ENCODE peak calls at places on chromosomes 13 and 19, in ten cellular contexts. E is WTC11, H is HFFc6, U is endothelial cell of umbilical vein, L is tibial artery, Y is astrocyte of the spinal cord, T is AG04449, X is heart right ventricle, G is fibroblast of lung, Z is nephron progenitor cell. W is an unnamed sample.

GRCh38 chr13:91369432-91369831 is 21.9 kb downstream of the MIR17HG start:
- DNase-seq in E (no peak), T (no peak), H (no peak), X (no peak), Y (peak), Z (no peak), U (peak), L (no peak), G (peak), W (no peak)

GRCh38 chr13:112444001-112444311 is 67.8 kb downstream of the SPACA7 start:
- DNase-seq in T (no peak), G (peak), U (peak), Z (peak), X (peak), Y (peak), H (peak), E (peak), L (peak), W (peak)

GRCh38 chr13:43195551-43195950 is 172.2 kb downstream of the DNAJC15 start:
- DNase-seq in E (no peak), Y (no peak), X (no peak), G (no peak), U (peak), L (no peak), H (no peak), T (no peak), Z (no peak), W (no peak)

GRCh38 chr19:53969366-53969765 is 6.6 kb downstream of the CACNG8 start:
- DNase-seq in X (no peak), Y (no peak), G (no peak), L (no peak), U (no peak), Z (no peak), T (no peak), H (no peak), E (no peak), W (no peak)

GRCh38 chr13:106630162-106630561 is 62.2 kb upstream of the ARGLU1 start:
- DNase-seq in X (no peak), L (no peak), Y (no peak), G (no peak), E (no peak), Z (peak), U (no peak), T (no peak), H (no peak), W (no peak)

GRCh38 chr13:103839460-103839859 is 773.2 kb upstream of the SLC10A2 start:
- DNase-seq in Y (no peak), G (no peak), U (no peak), X (no peak), H (no peak), T (no peak), E (no peak), Z (no peak), L (no peak), W (no peak)

GRCh38 chr13:52463526-52463925 is 8.2 kb downstream of the CKAP2 start:
- DNase-seq in T (no peak), H (no peak), Y (no peak), L (no peak), E (no peak), X (no peak), G (no peak), Z (no peak), U (no peak), W (no peak)

GRCh38 chr19:8515317-8515716 is 1.4 kb upstream of the ZNF414 start:
- DNase-seq in T (no peak), U (no peak), E (no peak), H (no peak), Y (no peak), G (no peak), L (no peak), X (no peak), Z (no peak), W (no peak)

GRCh38 chr13:20702530-20702929 is 969 bp upstream of the IL17D start:
- DNase-seq in T (no peak), E (no peak), U (peak), X (no peak), Y (peak), G (no peak), H (no peak), L (no peak), Z (no peak), W (no peak)

GRCh38 chr13:33740134-33740538 is 77.8 kb upstream of the RFC3 start:
- DNase-seq in H (peak), U (peak), E (no peak), T (no peak), L (no peak), G (peak), Z (no peak), Y (peak), X (no peak), W (no peak)

GRCh38 chr13:76636881-76637280 is 249.3 kb downstream of the KCTD12 start:
- DNase-seq in X (no peak), E (no peak), H (no peak), U (no peak), T (no peak), Y (no peak), Z (no peak), L (no peak), G (no peak), W (no peak)

GRCh38 chr13:49308977-49309408 is 61.3 kb downstream of the CDADC1 start:
- DNase-seq in L (peak), T (no peak), X (no peak), E (no peak), G (no peak), H (no peak), U (peak), Y (peak), Z (no peak), W (no peak)

GRCh38 chr13:64643066-64643465 is 2587.1 kb downstream of the PCDH9 start:
- DNase-seq in Y (no peak), L (no peak), H (no peak), T (no peak), E (no peak), X (no peak), U (no peak), G (no peak), Z (no peak), W (no peak)

GRCh38 chr13:40617801-40618356 is 48.6 kb downstream of the FOXO1 start:
- DNase-seq in G (no peak), L (no peak), H (no peak), X (no peak), Y (no peak), T (no peak), U (no peak), Z (no peak), E (no peak), W (no peak)

GRCh38 chr13:80339578-80339840 is 1.4 kb downstream of the SPRY2 start:
- DNase-seq in H (no peak), L (no peak), U (no peak), Z (peak), G (peak), T (no peak), Y (peak), E (no peak), X (no peak), W (no peak)

GRCh38 chr13:32254916-32255743 is 60.0 kb downstream of the ZAR1L start:
- DNase-seq in Y (no peak), T (no peak), X (no peak), E (no peak), G (no peak), L (no peak), H (no peak), U (peak), Z (no peak), W (no peak)

GRCh38 chr19:29858621-29859020 is 46.8 kb downstream of the CCNE1 start:
- DNase-seq in G (no peak), H (no peak), L (no peak), E (no peak), X (no peak), Z (no peak), T (no peak), Y (no peak), U (no peak), W (no peak)

GRCh38 chr13:97030705-97031452 is 36.6 kb upstream of the OXGR1 start:
- DNase-seq in X (no peak), U (peak), Z (no peak), T (no peak), L (no peak), Y (peak), E (no peak), G (peak), H (peak), W (no peak)

GRCh38 chr13:32164622-32165268 is 133.2 kb downstream of the FRY start:
- DNase-seq in L (no peak), U (peak), T (no peak), G (peak), Z (peak), Y (peak), H (peak), X (no peak), E (peak), W (peak)

GRCh38 chr13:51907040-51907732 is 45.4 kb downstream of the CCDC70 start:
- DNase-seq in T (no peak), Y (no peak), H (no peak), L (no peak), X (no peak), E (no peak), Z (no peak), U (no peak), G (no peak), W (no peak)

GRCh38 chr13:103104340-103104739 is 38.1 kb upstream of the SLC10A2 start:
- DNase-seq in G (no peak), Z (no peak), L (no peak), T (no peak), H (no peak), E (peak), Y (no peak), U (no peak), X (no peak), W (no peak)

GRCh38 chr13:46472384-46472783 is 80.6 kb upstream of the LRCH1 start:
- DNase-seq in T (no peak), U (no peak), E (no peak), X (no peak), Y (no peak), G (no peak), Z (no peak), H (no peak), L (no peak), W (no peak)

GRCh38 chr19:46618670-46619231 is 6.1 kb downstream of the PTGIR start:
- DNase-seq in H (no peak), T (no peak), Z (no peak), Y (no peak), X (no peak), G (no peak), L (no peak), E (no peak), U (no peak), W (no peak)

GRCh38 chr19:36488816-36489138 is 584 bp downstream of the ZNF566 start:
- DNase-seq in E (no peak), H (no peak), Z (no peak), T (no peak), U (no peak), X (peak), Y (peak), L (peak), G (no peak), W (peak)

GRCh38 chr13:46914341-46914740 is 17.5 kb upstream of the HTR2A start:
- DNase-seq in L (no peak), G (no peak), E (no peak), Z (no peak), H (no peak), Y (no peak), T (no peak), X (no peak), U (no peak), W (no peak)

GRCh38 chr13:99528547-99528946 is 27.3 kb downstream of the TM9SF2 start:
- DNase-seq in T (no peak), X (no peak), G (no peak), E (no peak), Y (no peak), Z (no peak), L (no peak), U (peak), H (no peak), W (no peak)

GRCh38 chr19:38401148-38401547 is 1.7 kb upstream of the FAM98C start:
- DNase-seq in E (no peak), U (peak), H (peak), T (no peak), Y (peak), L (no peak), G (peak), Z (no peak), X (no peak), W (no peak)

GRCh38 chr13:39196957-39197644 is 158.8 kb downstream of the NHLRC3 start:
- DNase-seq in L (no peak), X (no peak), G (peak), H (no peak), Y (peak), E (no peak), U (no peak), T (no peak), Z (no peak), W (no peak)

GRCh38 chr13:69912576-69913074 is 195.0 kb upstream of the ATXN8OS start:
- DNase-seq in G (no peak), X (no peak), E (no peak), U (no peak), Y (no peak), L (no peak), Z (no peak), H (no peak), T (no peak), W (peak)

GRCh38 chr19:19406878-19407639 is 1.6 kb downstream of the GATAD2A start:
- DNase-seq in H (peak), T (no peak), G (peak), L (no peak), U (peak), Y (peak), Z (no peak), E (no peak), X (no peak), W (no peak)

GRCh38 chr19:3222709-3223108 is 1.8 kb upstream of the CELF5 start:
- DNase-seq in T (no peak), Z (no peak), U (no peak), Y (no peak), X (no peak), L (no peak), E (no peak), G (no peak), H (no peak), W (no peak)

GRCh38 chr19:20611866-20612265 is 46.3 kb upstream of the ZNF737 start:
- DNase-seq in U (no peak), X (no peak), L (no peak), H (no peak), Y (no peak), E (no peak), G (no peak), Z (no peak), T (no peak), W (no peak)

GRCh38 chr13:95579303-95579702 is 26.8 kb downstream of the CLDN10 start:
- DNase-seq in L (no peak), E (no peak), Y (no peak), T (no peak), Z (no peak), H (no peak), G (no peak), U (no peak), X (no peak), W (no peak)

GRCh38 chr13:46552888-46553520 is at the start of gene LRCH1:
- DNase-seq in E (peak), U (peak), G (peak), Z (peak), L (peak), Y (peak), H (peak), X (peak), T (no peak), W (peak)

GRCh38 chr13:113997845-113998751 is 24.2 kb upstream of the C13orf46 start:
- DNase-seq in Z (no peak), E (no peak), L (peak), T (no peak), U (no peak), G (peak), H (peak), X (peak), Y (peak), W (peak)

GRCh38 chr13:51619614-51620013 is 35.4 kb downstream of the WDFY2 start:
- DNase-seq in Y (peak), U (no peak), Z (no peak), X (no peak), G (peak), E (no peak), T (no peak), L (no peak), H (peak), W (no peak)

GRCh38 chr13:38090913-38091312 is 221.3 kb upstream of the TRPC4 start:
- DNase-seq in E (no peak), Z (no peak), T (no peak), Y (no peak), H (no peak), L (no peak), G (no peak), U (no peak), X (no peak), W (peak)

GRCh38 chr13:114235697-114236096 is 1.0 kb downstream of the CDC16 start:
- DNase-seq in Z (no peak), Y (no peak), T (no peak), G (no peak), L (no peak), H (no peak), X (no peak), U (peak), E (no peak), W (no peak)

GRCh38 chr19:48090281-48090802 is 20.3 kb downstream of the PLA2G4C start:
- DNase-seq in L (no peak), U (no peak), E (no peak), Y (no peak), T (no peak), H (peak), X (no peak), G (no peak), Z (no peak), W (no peak)

GRCh38 chr19:48085904-48086864 is 24.4 kb downstream of the PLA2G4C start:
- DNase-seq in G (no peak), Y (no peak), E (peak), X (no peak), Z (no peak), T (no peak), U (no peak), H (no peak), L (no peak), W (no peak)

GRCh38 chr19:48085077-48085476 is 25.5 kb downstream of the PLA2G4C start:
- DNase-seq in X (no peak), E (no peak), T (no peak), Y (no peak), G (no peak), Z (no peak), H (no peak), U (no peak), L (no peak), W (no peak)
- TF ChIP-seq CTCF in X (no peak), E (no peak), T (no peak), Y (no peak), G (no peak), Z (no peak), H (no peak), U (no peak), L (no peak), W (no peak)

GRCh38 chr19:13012390-13012689 is 17.1 kb downstream of the NFIX start:
- DNase-seq in G (no peak), L (no peak), E (no peak), Z (no peak), X (no peak), H (no peak), T (no peak), Y (no peak), U (no peak), W (no peak)
- TF ChIP-seq CTCF in G (no peak), L (no peak), E (no peak), Z (no peak), X (no peak), H (no peak), T (no peak), Y (no peak), U (no peak), W (no peak)

GRCh38 chr19:39533003-39533512 is 406 bp upstream of the EID2B start:
- DNase-seq in Y (no peak), Z (no peak), L (no peak), T (no peak), X (no peak), H (no peak), E (no peak), G (no peak), U (no peak), W (no peak)
- TF ChIP-seq CTCF in Y (no peak), Z (no peak), L (no peak), T (no peak), X (no peak), H (peak), E (no peak), G (no peak), U (no peak), W (peak)

GRCh38 chr13:61146571-61146970 is 269.1 kb downstream of the PCDH20 start:
- DNase-seq in Y (no peak), G (no peak), H (no peak), L (no peak), Z (no peak), U (no peak), X (no peak), E (no peak), T (no peak), W (no peak)

GRCh38 chr13:61144834-61145593 is 270.6 kb downstream of the PCDH20 start:
- DNase-seq in L (no peak), E (no peak), G (no peak), Y (no peak), H (no peak), U (no peak), Z (no peak), T (no peak), X (no peak), W (no peak)

GRCh38 chr13:61142506-61142905 is 273.1 kb downstream of the PCDH20 start:
- DNase-seq in E (no peak), H (no peak), U (no peak), X (no peak), G (no peak), L (no peak), Y (no peak), Z (no peak), T (no peak), W (no peak)

GRCh38 chr13:61146158-61146557 is 269.5 kb downstream of the PCDH20 start:
- DNase-seq in T (no peak), E (no peak), U (no peak), Y (no peak), Z (no peak), X (no peak), L (no peak), H (no peak), G (no peak), W (no peak)

GRCh38 chr13:61144301-61144700 is 271.3 kb downstream of the PCDH20 start:
- DNase-seq in T (no peak), H (no peak), E (no peak), Z (no peak), X (no peak), L (no peak), Y (no peak), U (no peak), G (no peak), W (no peak)
- TF ChIP-seq CTCF in T (no peak), H (no peak), E (no peak), Z (no peak), X (no peak), L (no peak), Y (no peak), U (no peak), G (no peak), W (no peak)

GRCh38 chr19:48739835-48740704 is at the start of gene RASIP1:
- DNase-seq in X (peak), Y (no peak), G (no peak), H (no peak), L (no peak), T (no peak), Z (no peak), E (no peak), U (peak), W (peak)

GRCh38 chr19:48740705-48741030 is 258 bp upstream of the RASIP1 start:
- DNase-seq in T (no peak), Z (no peak), H (no peak), X (no peak), U (peak), E (no peak), L (no peak), G (no peak), Y (no peak), W (no peak)

GRCh38 chr19:48737360-48737998 is 2.9 kb downstream of the RASIP1 start:
- DNase-seq in G (no peak), X (no peak), L (no peak), E (peak), H (no peak), Y (no peak), Z (no peak), T (no peak), U (peak), W (peak)

GRCh38 chr19:48739400-48739825 is 997 bp downstream of the RASIP1 start:
- DNase-seq in X (no peak), L (no peak), Z (no peak), U (peak), G (no peak), H (no peak), T (no peak), Y (no peak), E (no peak), W (peak)

GRCh38 chr19:48738557-48739399 is 1.6 kb downstream of the RASIP1 start:
- DNase-seq in E (peak), G (peak), X (peak), Z (peak), U (peak), L (peak), T (no peak), H (peak), Y (peak), W (peak)
- TF ChIP-seq CTCF in E (no peak), G (no peak), X (peak), Z (no peak), U (peak), L (peak), T (peak), H (peak), Y (peak), W (no peak)

GRCh38 chr19:56158170-56158757 is 17.2 kb downstream of the ZNF444 start:
- DNase-seq in U (no peak), G (no peak), X (no peak), Y (no peak), L (no peak), E (no peak), T (no peak), Z (no peak), H (no peak), W (no peak)

GRCh38 chr19:56156768-56157167 is 15.7 kb downstream of the ZNF444 start:
- DNase-seq in G (no peak), L (no peak), Y (no peak), Z (no peak), U (no peak), H (no peak), X (peak), T (no peak), E (no peak), W (no peak)

GRCh38 chr19:56152644-56153043 is 11.6 kb downstream of the ZNF444 start:
- DNase-seq in G (no peak), X (no peak), U (no peak), E (no peak), L (no peak), Z (no peak), T (no peak), Y (no peak), H (no peak), W (no peak)

GRCh38 chr19:56153507-56153906 is 12.4 kb downstream of the ZNF444 start:
- DNase-seq in L (no peak), X (no peak), U (peak), Z (peak), G (no peak), Y (no peak), T (no peak), E (peak), H (no peak), W (no peak)

DNA sequence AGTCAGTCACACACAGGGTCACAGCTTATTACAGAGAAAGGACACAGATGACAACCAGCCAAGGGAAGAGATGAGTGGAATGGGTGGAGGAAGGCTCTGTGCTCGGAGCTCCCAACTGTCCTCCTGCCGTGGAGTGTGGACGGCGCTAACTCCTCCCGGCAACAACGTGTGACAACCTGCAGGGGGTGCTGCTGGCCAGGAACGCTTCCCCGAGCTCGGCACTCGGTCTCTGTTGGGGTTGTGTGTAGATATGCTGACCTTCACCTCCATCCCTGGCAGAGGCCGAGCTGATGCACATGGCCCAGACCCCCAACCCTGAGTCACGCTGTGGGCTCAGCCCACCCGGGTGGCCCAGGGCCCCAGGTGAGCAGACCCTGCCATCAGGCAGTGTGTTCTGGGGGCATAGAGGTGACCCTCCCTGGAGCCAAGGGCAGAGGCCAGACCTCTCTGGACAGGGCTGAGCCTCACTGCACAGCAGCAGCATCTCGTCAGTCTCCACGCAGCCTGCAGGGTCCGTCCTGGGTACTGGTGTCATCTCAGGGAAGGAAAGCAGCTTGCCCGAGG is 14.1 kb downstream of the ZNF444 start:
- DNase-seq in T (no peak), E (peak), X (no peak), H (no peak), L (no peak), Y (no peak), G (no peak), U (no peak), Z (peak), W (peak)
- TF ChIP-seq CTCF in T (peak), E (peak), X (peak), H (peak), L (no peak), Y (peak), G (peak), U (peak), Z (no peak), W (no peak)

W was measured in glutamatergic neuron.